ENCODE peak calls at places on chromosomes 2 and 18, in five cellular contexts. One of them, this sample, is unnamed.

GRCh38 chr2:191574232-191574631 is 103.7 kb upstream of the NABP1 start:
- DNase-seq in osteocyte: no peak
- DNase-seq in naive thymus-derived CD4-positive, alpha-beta T cell: no peak
- DNase-seq in HFFc6: no peak
- DNase-seq in cardiac septum: no peak
- DNase-seq in this sample: no peak

GRCh38 chr18:33821503-33821902 is 243.5 kb downstream of the ASXL3 start:
- DNase-seq in osteocyte: no peak
- DNase-seq in naive thymus-derived CD4-positive, alpha-beta T cell: no peak
- DNase-seq in HFFc6: no peak
- DNase-seq in cardiac septum: no peak
- DNase-seq in this sample: no peak

GRCh38 chr2:95007822-95008221 is 17.7 kb upstream of the MAL start:
- DNase-seq in osteocyte: no peak
- DNase-seq in naive thymus-derived CD4-positive, alpha-beta T cell: no peak
- DNase-seq in HFFc6: no peak
- DNase-seq in cardiac septum: peak
- DNase-seq in this sample: peak

GRCh38 chr2:223643310-223643709 is 41.1 kb upstream of the SCG2 start:
- DNase-seq in osteocyte: no peak
- DNase-seq in naive thymus-derived CD4-positive, alpha-beta T cell: no peak
- DNase-seq in HFFc6: no peak
- DNase-seq in cardiac septum: no peak
- DNase-seq in this sample: no peak

GRCh38 chr2:34003795-34004194 is 404.7 kb upstream of the FAM98A start:
- DNase-seq in osteocyte: no peak
- DNase-seq in naive thymus-derived CD4-positive, alpha-beta T cell: no peak
- DNase-seq in HFFc6: no peak
- DNase-seq in cardiac septum: no peak
- DNase-seq in this sample: no peak

GRCh38 chr2:28577796-28578680 is 82.2 kb downstream of the PLB1 start:
- DNase-seq in osteocyte: no peak
- DNase-seq in naive thymus-derived CD4-positive, alpha-beta T cell: no peak
- DNase-seq in HFFc6: no peak
- DNase-seq in cardiac septum: no peak
- DNase-seq in this sample: no peak

GRCh38 chr18:316391-316790 is 48.5 kb upstream of the THOC1 start:
- DNase-seq in osteocyte: no peak
- DNase-seq in naive thymus-derived CD4-positive, alpha-beta T cell: no peak
- DNase-seq in HFFc6: no peak
- DNase-seq in cardiac septum: no peak
- DNase-seq in this sample: no peak

GRCh38 chr2:11004206-11004605 is 92.5 kb downstream of the KCNF1 start:
- DNase-seq in osteocyte: no peak
- DNase-seq in naive thymus-derived CD4-positive, alpha-beta T cell: no peak
- DNase-seq in HFFc6: no peak
- DNase-seq in cardiac septum: no peak
- DNase-seq in this sample: no peak

GRCh38 chr2:24122356-24123211 is 550 bp downstream of the PFN4 start:
- DNase-seq in osteocyte: no peak
- DNase-seq in naive thymus-derived CD4-positive, alpha-beta T cell: no peak
- DNase-seq in HFFc6: no peak
- DNase-seq in cardiac septum: no peak
- DNase-seq in this sample: no peak

GRCh38 chr2:215811409-215812355 is 201.7 kb downstream of the MREG start:
- DNase-seq in osteocyte: no peak
- DNase-seq in naive thymus-derived CD4-positive, alpha-beta T cell: no peak
- DNase-seq in HFFc6: no peak
- DNase-seq in cardiac septum: no peak
- DNase-seq in this sample: no peak

GRCh38 chr2:133532919-133533318 is 35.3 kb downstream of the NCKAP5 start:
- DNase-seq in osteocyte: no peak
- DNase-seq in naive thymus-derived CD4-positive, alpha-beta T cell: no peak
- DNase-seq in HFFc6: peak
- DNase-seq in cardiac septum: no peak
- DNase-seq in this sample: peak

GRCh38 chr2:57806449-57806968 is 240.1 kb upstream of the VRK2 start:
- DNase-seq in osteocyte: no peak
- DNase-seq in naive thymus-derived CD4-positive, alpha-beta T cell: no peak
- DNase-seq in HFFc6: no peak
- DNase-seq in cardiac septum: no peak
- DNase-seq in this sample: no peak

GRCh38 chr2:43609304-43609883 is 13.6 kb upstream of the THADA start:
- DNase-seq in osteocyte: no peak
- DNase-seq in naive thymus-derived CD4-positive, alpha-beta T cell: no peak
- DNase-seq in HFFc6: peak
- DNase-seq in cardiac septum: no peak
- DNase-seq in this sample: peak

GRCh38 chr2:27885656-27886055 is 4.5 kb downstream of the RBKS start:
- DNase-seq in osteocyte: no peak
- DNase-seq in naive thymus-derived CD4-positive, alpha-beta T cell: no peak
- DNase-seq in HFFc6: no peak
- DNase-seq in cardiac septum: no peak
- DNase-seq in this sample: no peak